ENCODE peak calls at places on chromosomes 7 and 10, in nine cellular contexts. One of them, this sample, is unnamed.

GRCh38 chr7:8785081-8785480 is 351.7 kb downstream of the NXPH1 start:
- DNase-seq in T follicular helper cell: no peak
- DNase-seq in central memory CD8-positive, alpha-beta T cell: no peak
- DNase-seq in T-helper 1 cell: no peak
- DNase-seq in ACHN: no peak
- DNase-seq in EL: no peak
- DNase-seq in GM13977: no peak
- DNase-seq in activated CD8-positive, alpha-beta memory T cell treated with anti-CD3 and anti-CD28 coated beads, Interleukin-2, amount 10 ng/mL, durations not matched to agents 7 days and 5 days: no peak
- DNase-seq in T-helper 2 cell: no peak
- DNase-seq in this sample: no peak

GRCh38 chr7:21967500-21968099 is 21.9 kb upstream of the CDCA7L start:
- DNase-seq in T follicular helper cell: no peak
- DNase-seq in central memory CD8-positive, alpha-beta T cell: no peak
- DNase-seq in T-helper 1 cell: no peak
- DNase-seq in ACHN: no peak
- DNase-seq in EL: no peak
- DNase-seq in GM13977: no peak
- DNase-seq in activated CD8-positive, alpha-beta memory T cell treated with anti-CD3 and anti-CD28 coated beads, Interleukin-2, amount 10 ng/mL, durations not matched to agents 7 days and 5 days: peak
- DNase-seq in T-helper 2 cell: peak
- DNase-seq in this sample: no peak

GRCh38 chr10:58291538-58292174 is 22.7 kb downstream of the CISD1 start:
- DNase-seq in T follicular helper cell: no peak
- DNase-seq in central memory CD8-positive, alpha-beta T cell: no peak
- DNase-seq in T-helper 1 cell: peak
- DNase-seq in ACHN: peak
- DNase-seq in EL: peak
- DNase-seq in GM13977: peak
- DNase-seq in activated CD8-positive, alpha-beta memory T cell treated with anti-CD3 and anti-CD28 coated beads, Interleukin-2, amount 10 ng/mL, durations not matched to agents 7 days and 5 days: peak
- DNase-seq in T-helper 2 cell: peak
- DNase-seq in this sample: peak

GRCh38 chr10:19966751-19967150 is 150.5 kb downstream of the PLXDC2 start:
- DNase-seq in T follicular helper cell: no peak
- DNase-seq in central memory CD8-positive, alpha-beta T cell: no peak
- DNase-seq in T-helper 1 cell: no peak
- DNase-seq in ACHN: no peak
- DNase-seq in EL: no peak
- DNase-seq in GM13977: no peak
- DNase-seq in activated CD8-positive, alpha-beta memory T cell treated with anti-CD3 and anti-CD28 coated beads, Interleukin-2, amount 10 ng/mL, durations not matched to agents 7 days and 5 days: no peak
- DNase-seq in T-helper 2 cell: no peak
- DNase-seq in this sample: no peak

GRCh38 chr10:22308390-22308789 is 7.8 kb upstream of the COMMD3 start:
- DNase-seq in T follicular helper cell: no peak
- DNase-seq in central memory CD8-positive, alpha-beta T cell: no peak
- DNase-seq in T-helper 1 cell: no peak
- DNase-seq in ACHN: no peak
- DNase-seq in EL: peak
- DNase-seq in GM13977: peak
- DNase-seq in activated CD8-positive, alpha-beta memory T cell treated with anti-CD3 and anti-CD28 coated beads, Interleukin-2, amount 10 ng/mL, durations not matched to agents 7 days and 5 days: peak
- DNase-seq in T-helper 2 cell: peak
- DNase-seq in this sample: no peak

GRCh38 chr10:73887038-73888015 is 13.0 kb upstream of the CAMK2G start:
- DNase-seq in T follicular helper cell: no peak
- DNase-seq in central memory CD8-positive, alpha-beta T cell: no peak
- DNase-seq in T-helper 1 cell: no peak
- DNase-seq in ACHN: peak
- DNase-seq in EL: peak
- DNase-seq in GM13977: no peak
- DNase-seq in activated CD8-positive, alpha-beta memory T cell treated with anti-CD3 and anti-CD28 coated beads, Interleukin-2, amount 10 ng/mL, durations not matched to agents 7 days and 5 days: no peak
- DNase-seq in T-helper 2 cell: no peak
- DNase-seq in this sample: no peak

GRCh38 chr7:105808703-105809590 is 67.5 kb downstream of the ATXN7L1 start:
- DNase-seq in T follicular helper cell: peak
- DNase-seq in central memory CD8-positive, alpha-beta T cell: peak
- DNase-seq in T-helper 1 cell: peak
- DNase-seq in ACHN: peak
- DNase-seq in EL: peak
- DNase-seq in GM13977: peak
- DNase-seq in activated CD8-positive, alpha-beta memory T cell treated with anti-CD3 and anti-CD28 coated beads, Interleukin-2, amount 10 ng/mL, durations not matched to agents 7 days and 5 days: peak
- DNase-seq in T-helper 2 cell: peak
- DNase-seq in this sample: no peak

GRCh38 chr7:155494551-155494950 is 36.6 kb downstream of the EN2 start:
- DNase-seq in T follicular helper cell: no peak
- DNase-seq in central memory CD8-positive, alpha-beta T cell: no peak
- DNase-seq in T-helper 1 cell: no peak
- DNase-seq in ACHN: no peak
- DNase-seq in EL: no peak
- DNase-seq in GM13977: no peak
- DNase-seq in activated CD8-positive, alpha-beta memory T cell treated with anti-CD3 and anti-CD28 coated beads, Interleukin-2, amount 10 ng/mL, durations not matched to agents 7 days and 5 days: no peak
- DNase-seq in T-helper 2 cell: no peak
- DNase-seq in this sample: no peak

GRCh38 chr10:50988792-50989191 is 85.5 kb upstream of the PRKG1 start:
- DNase-seq in T follicular helper cell: no peak
- DNase-seq in central memory CD8-positive, alpha-beta T cell: no peak
- DNase-seq in T-helper 1 cell: no peak
- DNase-seq in ACHN: peak
- DNase-seq in EL: peak
- DNase-seq in GM13977: peak
- DNase-seq in activated CD8-positive, alpha-beta memory T cell treated with anti-CD3 and anti-CD28 coated beads, Interleukin-2, amount 10 ng/mL, durations not matched to agents 7 days and 5 days: no peak
- DNase-seq in T-helper 2 cell: no peak
- DNase-seq in this sample: no peak

GRCh38 chr7:30902466-30902865 is 9.2 kb upstream of the AQP1 start:
- DNase-seq in T follicular helper cell: no peak
- DNase-seq in central memory CD8-positive, alpha-beta T cell: no peak
- DNase-seq in T-helper 1 cell: no peak
- DNase-seq in ACHN: no peak
- DNase-seq in EL: no peak
- DNase-seq in GM13977: no peak
- DNase-seq in activated CD8-positive, alpha-beta memory T cell treated with anti-CD3 and anti-CD28 coated beads, Interleukin-2, amount 10 ng/mL, durations not matched to agents 7 days and 5 days: no peak
- DNase-seq in T-helper 2 cell: no peak
- DNase-seq in this sample: no peak

GRCh38 chr10:30502266-30503058 is 68.5 kb downstream of the MAP3K8 start:
- DNase-seq in T follicular helper cell: no peak
- DNase-seq in central memory CD8-positive, alpha-beta T cell: peak
- DNase-seq in T-helper 1 cell: no peak
- DNase-seq in ACHN: no peak
- DNase-seq in EL: peak
- DNase-seq in GM13977: peak
- DNase-seq in activated CD8-positive, alpha-beta memory T cell treated with anti-CD3 and anti-CD28 coated beads, Interleukin-2, amount 10 ng/mL, durations not matched to agents 7 days and 5 days: peak
- DNase-seq in T-helper 2 cell: peak
- DNase-seq in this sample: no peak

GRCh38 chr7:55504093-55504859 is 68.0 kb downstream of the VOPP1 start:
- DNase-seq in T follicular helper cell: no peak
- DNase-seq in central memory CD8-positive, alpha-beta T cell: no peak
- DNase-seq in T-helper 1 cell: no peak
- DNase-seq in ACHN: no peak
- DNase-seq in EL: peak
- DNase-seq in GM13977: no peak
- DNase-seq in activated CD8-positive, alpha-beta memory T cell treated with anti-CD3 and anti-CD28 coated beads, Interleukin-2, amount 10 ng/mL, durations not matched to agents 7 days and 5 days: no peak
- DNase-seq in T-helper 2 cell: no peak
- DNase-seq in this sample: no peak

GRCh38 chr7:116952640-116953371 is 495 bp upstream of the ST7 start:
- DNase-seq in T follicular helper cell: no peak
- DNase-seq in central memory CD8-positive, alpha-beta T cell: no peak
- DNase-seq in T-helper 1 cell: no peak
- DNase-seq in ACHN: peak
- DNase-seq in EL: peak
- DNase-seq in GM13977: no peak
- DNase-seq in activated CD8-positive, alpha-beta memory T cell treated with anti-CD3 and anti-CD28 coated beads, Interleukin-2, amount 10 ng/mL, durations not matched to agents 7 days and 5 days: no peak
- DNase-seq in T-helper 2 cell: no peak
- DNase-seq in this sample: no peak

GRCh38 chr7:36962367-36962766 is 238.1 kb upstream of the AOAH start:
- DNase-seq in T follicular helper cell: no peak
- DNase-seq in central memory CD8-positive, alpha-beta T cell: no peak
- DNase-seq in T-helper 1 cell: no peak
- DNase-seq in ACHN: no peak
- DNase-seq in EL: no peak
- DNase-seq in GM13977: no peak
- DNase-seq in activated CD8-positive, alpha-beta memory T cell treated with anti-CD3 and anti-CD28 coated beads, Interleukin-2, amount 10 ng/mL, durations not matched to agents 7 days and 5 days: no peak
- DNase-seq in T-helper 2 cell: no peak
- DNase-seq in this sample: no peak

GRCh38 chr10:84552478-84552877 is 224.1 kb downstream of the CCSER2 start:
- DNase-seq in T follicular helper cell: no peak
- DNase-seq in central memory CD8-positive, alpha-beta T cell: no peak
- DNase-seq in T-helper 1 cell: no peak
- DNase-seq in ACHN: no peak
- DNase-seq in EL: no peak
- DNase-seq in GM13977: no peak
- DNase-seq in activated CD8-positive, alpha-beta memory T cell treated with anti-CD3 and anti-CD28 coated beads, Interleukin-2, amount 10 ng/mL, durations not matched to agents 7 days and 5 days: no peak
- DNase-seq in T-helper 2 cell: no peak
- DNase-seq in this sample: no peak

GRCh38 chr7:38189256-38189938 is 11.4 kb downstream of the STARD3NL start:
- DNase-seq in T follicular helper cell: no peak
- DNase-seq in central memory CD8-positive, alpha-beta T cell: no peak
- DNase-seq in T-helper 1 cell: no peak
- DNase-seq in ACHN: no peak
- DNase-seq in EL: peak
- DNase-seq in GM13977: no peak
- DNase-seq in activated CD8-positive, alpha-beta memory T cell treated with anti-CD3 and anti-CD28 coated beads, Interleukin-2, amount 10 ng/mL, durations not matched to agents 7 days and 5 days: no peak
- DNase-seq in T-helper 2 cell: no peak
- DNase-seq in this sample: no peak

GRCh38 chr7:155229548-155230168 is 68.0 kb upstream of the INSIG1 start:
- DNase-seq in T follicular helper cell: no peak
- DNase-seq in central memory CD8-positive, alpha-beta T cell: no peak
- DNase-seq in T-helper 1 cell: no peak
- DNase-seq in ACHN: peak
- DNase-seq in EL: no peak
- DNase-seq in GM13977: no peak
- DNase-seq in activated CD8-positive, alpha-beta memory T cell treated with anti-CD3 and anti-CD28 coated beads, Interleukin-2, amount 10 ng/mL, durations not matched to agents 7 days and 5 days: no peak
- DNase-seq in T-helper 2 cell: no peak
- DNase-seq in this sample: no peak

GRCh38 chr7:2897023-2897422 is 52.9 kb upstream of the GNA12 start:
- DNase-seq in T follicular helper cell: no peak
- DNase-seq in central memory CD8-positive, alpha-beta T cell: no peak
- DNase-seq in T-helper 1 cell: no peak
- DNase-seq in ACHN: no peak
- DNase-seq in EL: no peak
- DNase-seq in GM13977: no peak
- DNase-seq in activated CD8-positive, alpha-beta memory T cell treated with anti-CD3 and anti-CD28 coated beads, Interleukin-2, amount 10 ng/mL, durations not matched to agents 7 days and 5 days: no peak
- DNase-seq in T-helper 2 cell: no peak
- DNase-seq in this sample: no peak

GRCh38 chr10:13945760-13946460 is 359.1 kb downstream of the PRPF18 start:
- DNase-seq in T follicular helper cell: no peak
- DNase-seq in central memory CD8-positive, alpha-beta T cell: no peak
- DNase-seq in T-helper 1 cell: no peak
- DNase-seq in ACHN: no peak
- DNase-seq in EL: peak
- DNase-seq in GM13977: no peak
- DNase-seq in activated CD8-positive, alpha-beta memory T cell treated with anti-CD3 and anti-CD28 coated beads, Interleukin-2, amount 10 ng/mL, durations not matched to agents 7 days and 5 days: no peak
- DNase-seq in T-helper 2 cell: no peak
- DNase-seq in this sample: no peak

GRCh38 chr10:122112625-122113160 is 123.7 kb downstream of the TACC2 start:
- DNase-seq in T follicular helper cell: no peak
- DNase-seq in central memory CD8-positive, alpha-beta T cell: no peak
- DNase-seq in T-helper 1 cell: no peak
- DNase-seq in ACHN: peak
- DNase-seq in EL: peak
- DNase-seq in GM13977: peak
- DNase-seq in activated CD8-positive, alpha-beta memory T cell treated with anti-CD3 and anti-CD28 coated beads, Interleukin-2, amount 10 ng/mL, durations not matched to agents 7 days and 5 days: no peak
- DNase-seq in T-helper 2 cell: no peak
- DNase-seq in this sample: no peak

GRCh38 chr10:116553378-116553980 is 7.7 kb downstream of the PNLIP start:
- DNase-seq in T follicular helper cell: no peak
- DNase-seq in central memory CD8-positive, alpha-beta T cell: no peak
- DNase-seq in T-helper 1 cell: no peak
- DNase-seq in ACHN: no peak
- DNase-seq in EL: no peak
- DNase-seq in GM13977: no peak
- DNase-seq in activated CD8-positive, alpha-beta memory T cell treated with anti-CD3 and anti-CD28 coated beads, Interleukin-2, amount 10 ng/mL, durations not matched to agents 7 days and 5 days: no peak
- DNase-seq in T-helper 2 cell: no peak
- DNase-seq in this sample: no peak

GRCh38 chr10:11835704-11836103 is 12.5 kb downstream of the PROSER2 start:
- DNase-seq in T follicular helper cell: no peak
- DNase-seq in central memory CD8-positive, alpha-beta T cell: no peak
- DNase-seq in T-helper 1 cell: no peak
- DNase-seq in ACHN: no peak
- DNase-seq in EL: no peak
- DNase-seq in GM13977: no peak
- DNase-seq in activated CD8-positive, alpha-beta memory T cell treated with anti-CD3 and anti-CD28 coated beads, Interleukin-2, amount 10 ng/mL, durations not matched to agents 7 days and 5 days: no peak
- DNase-seq in T-helper 2 cell: no peak
- DNase-seq in this sample: no peak

GRCh38 chr7:83267141-83267631 is 104.5 kb upstream of the PCLO start:
- DNase-seq in T follicular helper cell: no peak
- DNase-seq in central memory CD8-positive, alpha-beta T cell: no peak
- DNase-seq in T-helper 1 cell: no peak
- DNase-seq in ACHN: no peak
- DNase-seq in EL: no peak
- DNase-seq in GM13977: no peak
- DNase-seq in activated CD8-positive, alpha-beta memory T cell treated with anti-CD3 and anti-CD28 coated beads, Interleukin-2, amount 10 ng/mL, durations not matched to agents 7 days and 5 days: no peak
- DNase-seq in T-helper 2 cell: no peak
- DNase-seq in this sample: no peak

GRCh38 chr10:6203331-6204062 is 765 bp downstream of the PFKFB3 start:
- DNase-seq in T follicular helper cell: peak
- DNase-seq in central memory CD8-positive, alpha-beta T cell: peak
- DNase-seq in T-helper 1 cell: peak
- DNase-seq in ACHN: peak
- DNase-seq in EL: peak
- DNase-seq in GM13977: peak
- DNase-seq in activated CD8-positive, alpha-beta memory T cell treated with anti-CD3 and anti-CD28 coated beads, Interleukin-2, amount 10 ng/mL, durations not matched to agents 7 days and 5 days: peak
- DNase-seq in T-helper 2 cell: peak
- DNase-seq in this sample: peak

GRCh38 chr7:2044311-2044882 is 188.3 kb downstream of the MAD1L1 start:
- DNase-seq in T follicular helper cell: no peak
- DNase-seq in central memory CD8-positive, alpha-beta T cell: no peak
- DNase-seq in T-helper 1 cell: no peak
- DNase-seq in ACHN: no peak
- DNase-seq in EL: no peak
- DNase-seq in GM13977: no peak
- DNase-seq in activated CD8-positive, alpha-beta memory T cell treated with anti-CD3 and anti-CD28 coated beads, Interleukin-2, amount 10 ng/mL, durations not matched to agents 7 days and 5 days: no peak
- DNase-seq in T-helper 2 cell: no peak
- DNase-seq in this sample: no peak

GRCh38 chr7:105647591-105647990 is 66.3 kb upstream of the EFCAB10 start:
- DNase-seq in T follicular helper cell: no peak
- DNase-seq in central memory CD8-positive, alpha-beta T cell: no peak
- DNase-seq in T-helper 1 cell: no peak
- DNase-seq in ACHN: no peak
- DNase-seq in EL: no peak
- DNase-seq in GM13977: no peak
- DNase-seq in activated CD8-positive, alpha-beta memory T cell treated with anti-CD3 and anti-CD28 coated beads, Interleukin-2, amount 10 ng/mL, durations not matched to agents 7 days and 5 days: no peak
- DNase-seq in T-helper 2 cell: no peak
- DNase-seq in this sample: no peak

GRCh38 chr10:33476757-33477273 is 142.3 kb upstream of the NRP1 start:
- DNase-seq in T follicular helper cell: no peak
- DNase-seq in central memory CD8-positive, alpha-beta T cell: no peak
- DNase-seq in T-helper 1 cell: no peak
- DNase-seq in ACHN: no peak
- DNase-seq in EL: no peak
- DNase-seq in GM13977: no peak
- DNase-seq in activated CD8-positive, alpha-beta memory T cell treated with anti-CD3 and anti-CD28 coated beads, Interleukin-2, amount 10 ng/mL, durations not matched to agents 7 days and 5 days: no peak
- DNase-seq in T-helper 2 cell: no peak
- DNase-seq in this sample: no peak

GRCh38 chr10:51718804-51719291 is 19.5 kb upstream of the CSTF2T start:
- DNase-seq in T follicular helper cell: no peak
- DNase-seq in central memory CD8-positive, alpha-beta T cell: no peak
- DNase-seq in T-helper 1 cell: no peak
- DNase-seq in ACHN: no peak
- DNase-seq in EL: peak
- DNase-seq in GM13977: no peak
- DNase-seq in activated CD8-positive, alpha-beta memory T cell treated with anti-CD3 and anti-CD28 coated beads, Interleukin-2, amount 10 ng/mL, durations not matched to agents 7 days and 5 days: no peak
- DNase-seq in T-helper 2 cell: no peak
- DNase-seq in this sample: no peak

GRCh38 chr7:107505997-107506682 is 36.3 kb downstream of the GPR22 start:
- DNase-seq in T follicular helper cell: no peak
- DNase-seq in central memory CD8-positive, alpha-beta T cell: no peak
- DNase-seq in T-helper 1 cell: no peak
- DNase-seq in ACHN: no peak
- DNase-seq in EL: no peak
- DNase-seq in GM13977: no peak
- DNase-seq in activated CD8-positive, alpha-beta memory T cell treated with anti-CD3 and anti-CD28 coated beads, Interleukin-2, amount 10 ng/mL, durations not matched to agents 7 days and 5 days: no peak
- DNase-seq in T-helper 2 cell: peak
- DNase-seq in this sample: no peak

GRCh38 chr7:127413962-127414361 is 21.5 kb upstream of the ZNF800 start:
- DNase-seq in T follicular helper cell: no peak
- DNase-seq in central memory CD8-positive, alpha-beta T cell: no peak
- DNase-seq in T-helper 1 cell: no peak
- DNase-seq in ACHN: no peak
- DNase-seq in EL: no peak
- DNase-seq in GM13977: no peak
- DNase-seq in activated CD8-positive, alpha-beta memory T cell treated with anti-CD3 and anti-CD28 coated beads, Interleukin-2, amount 10 ng/mL, durations not matched to agents 7 days and 5 days: no peak
- DNase-seq in T-helper 2 cell: peak
- DNase-seq in this sample: no peak

GRCh38 chr10:43396928-43397624 is 11.9 kb downstream of the HNRNPF start:
- DNase-seq in T follicular helper cell: peak
- DNase-seq in central memory CD8-positive, alpha-beta T cell: peak
- DNase-seq in T-helper 1 cell: peak
- DNase-seq in ACHN: peak
- DNase-seq in EL: peak
- DNase-seq in GM13977: peak
- DNase-seq in activated CD8-positive, alpha-beta memory T cell treated with anti-CD3 and anti-CD28 coated beads, Interleukin-2, amount 10 ng/mL, durations not matched to agents 7 days and 5 days: peak
- DNase-seq in T-helper 2 cell: peak
- DNase-seq in this sample: peak